ENCODE peak calls at places on chromosome 19, in ten cellular contexts. One of them, this sample, is unnamed.

GRCh38 chr19:8673281-8673891 is 25.2 kb downstream of the ACTL9 start:
- DNase-seq in MCF 10A: no peak
- DNase-seq in activated naive CD8-positive, alpha-beta T cell treated with anti-CD3 and anti-CD28 coated beads for 36 hours: no peak
- DNase-seq in LoVo: no peak
- DNase-seq in A549: no peak
- DNase-seq in fibroblast of lung: no peak
- DNase-seq in WTC11: no peak
- DNase-seq in epithelial cell of proximal tubule: no peak
- DNase-seq in NCI-H2081: no peak
- DNase-seq in NCI-H774: no peak
- DNase-seq in this sample: no peak

GRCh38 chr19:45939792-45940514 is 25.4 kb upstream of the NANOS2 start:
- DNase-seq in MCF 10A: no peak
- DNase-seq in activated naive CD8-positive, alpha-beta T cell treated with anti-CD3 and anti-CD28 coated beads for 36 hours: no peak
- DNase-seq in LoVo: no peak
- DNase-seq in A549: no peak
- DNase-seq in fibroblast of lung: no peak
- DNase-seq in WTC11: no peak
- DNase-seq in epithelial cell of proximal tubule: no peak
- DNase-seq in NCI-H2081: no peak
- DNase-seq in NCI-H774: no peak
- DNase-seq in this sample: no peak

GRCh38 chr19:45645631-45646344 is 6.6 kb upstream of the EML2 start:
- DNase-seq in MCF 10A: peak
- DNase-seq in activated naive CD8-positive, alpha-beta T cell treated with anti-CD3 and anti-CD28 coated beads for 36 hours: peak
- DNase-seq in LoVo: no peak
- DNase-seq in A549: peak
- DNase-seq in fibroblast of lung: peak
- DNase-seq in WTC11: peak
- DNase-seq in epithelial cell of proximal tubule: no peak
- DNase-seq in NCI-H2081: peak
- DNase-seq in NCI-H774: peak
- DNase-seq in this sample: no peak

GRCh38 chr19:46351241-46352041 is 4.6 kb downstream of the PPP5C start:
- DNase-seq in MCF 10A: peak
- DNase-seq in activated naive CD8-positive, alpha-beta T cell treated with anti-CD3 and anti-CD28 coated beads for 36 hours: no peak
- DNase-seq in LoVo: no peak
- DNase-seq in A549: no peak
- DNase-seq in fibroblast of lung: peak
- DNase-seq in WTC11: no peak
- DNase-seq in epithelial cell of proximal tubule: no peak
- DNase-seq in NCI-H2081: no peak
- DNase-seq in NCI-H774: no peak
- DNase-seq in this sample: peak

GRCh38 chr19:496333-496634 is at the start of gene MADCAM1:
- DNase-seq in MCF 10A: no peak
- DNase-seq in activated naive CD8-positive, alpha-beta T cell treated with anti-CD3 and anti-CD28 coated beads for 36 hours: no peak
- DNase-seq in LoVo: no peak
- DNase-seq in A549: no peak
- DNase-seq in fibroblast of lung: no peak
- DNase-seq in WTC11: peak
- DNase-seq in epithelial cell of proximal tubule: no peak
- DNase-seq in NCI-H2081: no peak
- DNase-seq in NCI-H774: no peak
- DNase-seq in this sample: no peak

GRCh38 chr19:49395581-49396407 is 7.7 kb downstream of the KASH5 start:
- DNase-seq in MCF 10A: peak
- DNase-seq in activated naive CD8-positive, alpha-beta T cell treated with anti-CD3 and anti-CD28 coated beads for 36 hours: no peak
- DNase-seq in LoVo: no peak
- DNase-seq in A549: no peak
- DNase-seq in fibroblast of lung: no peak
- DNase-seq in WTC11: no peak
- DNase-seq in epithelial cell of proximal tubule: no peak
- DNase-seq in NCI-H2081: no peak
- DNase-seq in NCI-H774: no peak
- DNase-seq in this sample: no peak

GRCh38 chr19:54949412-54949811 is 2.1 kb upstream of the NLRP7 start:
- DNase-seq in MCF 10A: no peak
- DNase-seq in activated naive CD8-positive, alpha-beta T cell treated with anti-CD3 and anti-CD28 coated beads for 36 hours: no peak
- DNase-seq in LoVo: no peak
- DNase-seq in A549: no peak
- DNase-seq in fibroblast of lung: no peak
- DNase-seq in WTC11: no peak
- DNase-seq in epithelial cell of proximal tubule: no peak
- DNase-seq in NCI-H2081: no peak
- DNase-seq in NCI-H774: no peak
- DNase-seq in this sample: no peak

GRCh38 chr19:8397291-8397690 is 7.1 kb downstream of the RAB11B start:
- DNase-seq in MCF 10A: no peak
- DNase-seq in activated naive CD8-positive, alpha-beta T cell treated with anti-CD3 and anti-CD28 coated beads for 36 hours: no peak
- DNase-seq in LoVo: no peak
- DNase-seq in A549: no peak
- DNase-seq in fibroblast of lung: no peak
- DNase-seq in WTC11: no peak
- DNase-seq in epithelial cell of proximal tubule: no peak
- DNase-seq in NCI-H2081: no peak
- DNase-seq in NCI-H774: no peak
- DNase-seq in this sample: no peak

GRCh38 chr19:20247016-20247683 is 80.1 kb downstream of the ZNF486 start:
- DNase-seq in MCF 10A: no peak
- DNase-seq in activated naive CD8-positive, alpha-beta T cell treated with anti-CD3 and anti-CD28 coated beads for 36 hours: no peak
- DNase-seq in LoVo: no peak
- DNase-seq in A549: no peak
- DNase-seq in fibroblast of lung: peak
- DNase-seq in WTC11: peak
- DNase-seq in epithelial cell of proximal tubule: no peak
- DNase-seq in NCI-H2081: no peak
- DNase-seq in NCI-H774: peak
- DNase-seq in this sample: no peak

GRCh38 chr19:52507266-52507665 is 20.2 kb upstream of the ZNF808 start:
- DNase-seq in MCF 10A: no peak
- DNase-seq in activated naive CD8-positive, alpha-beta T cell treated with anti-CD3 and anti-CD28 coated beads for 36 hours: no peak
- DNase-seq in LoVo: no peak
- DNase-seq in A549: no peak
- DNase-seq in fibroblast of lung: no peak
- DNase-seq in WTC11: no peak
- DNase-seq in epithelial cell of proximal tubule: no peak
- DNase-seq in NCI-H2081: no peak
- DNase-seq in NCI-H774: no peak
- DNase-seq in this sample: no peak

GRCh38 chr19:13621413-13621812 is 115.1 kb upstream of the CACNA1A start:
- DNase-seq in MCF 10A: peak
- DNase-seq in activated naive CD8-positive, alpha-beta T cell treated with anti-CD3 and anti-CD28 coated beads for 36 hours: peak
- DNase-seq in LoVo: peak
- DNase-seq in A549: no peak
- DNase-seq in fibroblast of lung: peak
- DNase-seq in WTC11: peak
- DNase-seq in epithelial cell of proximal tubule: peak
- DNase-seq in NCI-H2081: no peak
- DNase-seq in NCI-H774: no peak
- DNase-seq in this sample: no peak

GRCh38 chr19:2010135-2010668 is 5.3 kb downstream of the BTBD2 start:
- DNase-seq in MCF 10A: no peak
- DNase-seq in activated naive CD8-positive, alpha-beta T cell treated with anti-CD3 and anti-CD28 coated beads for 36 hours: no peak
- DNase-seq in LoVo: no peak
- DNase-seq in A549: no peak
- DNase-seq in fibroblast of lung: no peak
- DNase-seq in WTC11: no peak
- DNase-seq in epithelial cell of proximal tubule: no peak
- DNase-seq in NCI-H2081: no peak
- DNase-seq in NCI-H774: no peak
- DNase-seq in this sample: no peak

GRCh38 chr19:46927893-46928292 is 67.1 kb downstream of the ARHGAP35 start:
- DNase-seq in MCF 10A: no peak
- DNase-seq in activated naive CD8-positive, alpha-beta T cell treated with anti-CD3 and anti-CD28 coated beads for 36 hours: no peak
- DNase-seq in LoVo: no peak
- DNase-seq in A549: no peak
- DNase-seq in fibroblast of lung: no peak
- DNase-seq in WTC11: no peak
- DNase-seq in epithelial cell of proximal tubule: no peak
- DNase-seq in NCI-H2081: no peak
- DNase-seq in NCI-H774: no peak
- DNase-seq in this sample: no peak